ENCODE peak calls at places on chromosome 20, in eight cellular contexts. G, B, C, Z, J, X, E and M are unnamed samples.

GRCh38 chr20:45294659-45295058 is 12.0 kb upstream of the RBPJL start:
- DNase-seq in Z (no peak), J (no peak), B (no peak), E (no peak), G (no peak), C (no peak), X (no peak), M (no peak)

GRCh38 chr20:14245368-14245970 is 91.9 kb downstream of the FLRT3 start:
- DNase-seq in C (no peak), B (no peak), Z (no peak), J (no peak), G (no peak), E (no peak), X (no peak), M (no peak)

GRCh38 chr20:4787069-4787468 is 65.4 kb downstream of the PRND start:
- DNase-seq in C (peak), X (no peak), B (no peak), J (no peak), E (no peak), G (no peak), Z (no peak), M (peak)

GRCh38 chr20:43409041-43409913 is 48.4 kb upstream of the SRSF6 start:
- DNase-seq in B (peak), J (peak), E (no peak), G (peak), Z (no peak), X (no peak), C (no peak), M (peak)

GRCh38 chr20:47529840-47530239 is 28.2 kb downstream of the NCOA3 start:
- DNase-seq in G (no peak), J (no peak), Z (no peak), B (no peak), C (no peak), X (no peak), E (no peak), M (no peak)

GRCh38 chr20:38355161-38356012 is 9.1 kb downstream of the LBP start:
- DNase-seq in J (no peak), X (no peak), B (no peak), Z (no peak), G (no peak), E (no peak), C (no peak), M (no peak)

GRCh38 chr20:13873814-13874213 is 89.0 kb downstream of the NDUFAF5 start:
- DNase-seq in X (no peak), Z (no peak), G (no peak), B (no peak), J (no peak), E (no peak), C (no peak), M (no peak)

GRCh38 chr20:10090588-10091166 is 55.9 kb downstream of the ANKEF1 start:
- DNase-seq in J (peak), E (peak), X (no peak), C (peak), B (peak), Z (peak), G (peak), M (peak)

GRCh38 chr20:10823585-10823984 is 149.8 kb upstream of the JAG1 start:
- DNase-seq in B (no peak), E (no peak), X (no peak), G (no peak), J (peak), Z (no peak), C (no peak), M (no peak)

GRCh38 chr20:33411136-33411690 is 9.9 kb upstream of the CDK5RAP1 start:
- DNase-seq in X (no peak), Z (no peak), J (no peak), E (no peak), G (no peak), C (no peak), B (no peak), M (no peak)

GRCh38 chr20:37527638-37528441 is at the start of gene BLCAP:
- DNase-seq in C (peak), E (peak), G (peak), X (peak), B (peak), Z (peak), J (peak), M (peak)

GRCh38 chr20:24692429-24693190 is 223.2 kb downstream of the SYNDIG1 start:
- DNase-seq in E (peak), J (no peak), G (no peak), X (peak), Z (no peak), C (no peak), B (no peak), M (no peak)

GRCh38 chr20:6765469-6766058 is 1.9 kb upstream of the BMP2 start:
- DNase-seq in E (no peak), C (no peak), Z (peak), B (no peak), X (no peak), J (peak), G (peak), M (peak)

GRCh38 chr20:39850821-39851330 is 838.2 kb downstream of the MAFB start:
- DNase-seq in X (no peak), J (no peak), C (no peak), Z (no peak), G (no peak), E (no peak), B (no peak), M (no peak)

GRCh38 chr20:48404598-48404997 is 423.2 kb downstream of the PREX1 start:
- DNase-seq in J (peak), E (no peak), X (no peak), B (no peak), C (no peak), G (no peak), Z (no peak), M (no peak)

GRCh38 chr20:32449890-32450401 is 91.8 kb downstream of the ASXL1 start:
- DNase-seq in J (no peak), C (no peak), B (no peak), X (no peak), Z (peak), E (no peak), G (no peak), M (no peak)

GRCh38 chr20:36860811-36861624 is 14.9 kb upstream of the TLDC2 start:
- DNase-seq in C (no peak), G (no peak), B (no peak), Z (no peak), X (no peak), E (no peak), J (no peak), M (no peak)

GRCh38 chr20:51437182-51437923 is 105.2 kb downstream of the NFATC2 start:
- DNase-seq in E (no peak), Z (no peak), C (no peak), B (no peak), G (no peak), X (no peak), J (no peak), M (no peak)

GRCh38 chr20:3751664-3752385 is 15.7 kb downstream of the ADISSP start:
- DNase-seq in B (peak), G (no peak), E (peak), Z (peak), J (no peak), C (peak), X (no peak), M (peak)

GRCh38 chr20:23268792-23269354 is 81.7 kb upstream of the NXT1 start:
- DNase-seq in X (no peak), B (no peak), G (no peak), Z (no peak), J (peak), C (no peak), E (no peak), M (no peak)

GRCh38 chr20:14134004-14134403 is 138.7 kb downstream of the MACROD2 start:
- DNase-seq in B (no peak), Z (no peak), J (no peak), C (no peak), E (no peak), X (no peak), G (no peak), M (no peak)

GRCh38 chr20:32319100-32319499 is 39.0 kb upstream of the ASXL1 start:
- DNase-seq in C (no peak), X (no peak), B (no peak), J (no peak), G (no peak), E (no peak), Z (no peak), M (no peak)

GRCh38 chr20:44460795-44461141 is 14.9 kb upstream of the TTPAL start:
- DNase-seq in C (no peak), Z (peak), G (peak), J (peak), B (no peak), X (no peak), E (no peak), M (peak)

GRCh38 chr20:41423026-41423425 is 56.4 kb upstream of the EMILIN3 start:
- DNase-seq in G (no peak), X (no peak), C (no peak), B (no peak), J (no peak), Z (no peak), E (no peak), M (peak)

GRCh38 chr20:34948030-34948429 is 7.6 kb downstream of the GSS start:
- DNase-seq in X (no peak), G (no peak), E (no peak), J (no peak), C (no peak), B (no peak), Z (no peak), M (peak)

GRCh38 chr20:17480696-17481095 is 50.5 kb downstream of the BFSP1 start:
- DNase-seq in J (no peak), B (no peak), E (no peak), C (no peak), G (no peak), X (no peak), Z (no peak), M (no peak)

GRCh38 chr20:36792422-36792821 is 18.9 kb upstream of the DSN1 start:
- DNase-seq in G (peak), Z (peak), C (no peak), X (no peak), E (peak), J (peak), B (peak), M (peak)

GRCh38 chr20:14828459-14828858 is 491.0 kb upstream of the FLRT3 start:
- DNase-seq in G (no peak), X (no peak), Z (no peak), J (no peak), E (no peak), B (no peak), C (no peak), M (no peak)

GRCh38 chr20:24160563-24161355 is 172.2 kb upstream of the GGTLC1 start:
- DNase-seq in B (no peak), J (peak), G (peak), X (no peak), E (peak), C (no peak), Z (peak), M (no peak)

GRCh38 chr20:45253260-45253659 is 1.1 kb downstream of the SLPI start:
- DNase-seq in Z (no peak), G (no peak), C (no peak), E (peak), J (no peak), X (no peak), B (no peak), M (no peak)

GRCh38 chr20:32160341-32160740 is 47.2 kb downstream of the PLAGL2 start:
- DNase-seq in C (no peak), G (no peak), J (no peak), Z (no peak), X (no peak), B (no peak), E (no peak), M (no peak)

GRCh38 chr20:25058051-25058796 is at the start of gene ACSS1:
- DNase-seq in E (peak), Z (peak), G (peak), J (no peak), X (peak), B (no peak), C (no peak), M (peak)

GRCh38 chr20:50788045-50788867 is 6.6 kb upstream of the BCAS4 start:
- DNase-seq in E (no peak), Z (peak), G (no peak), X (no peak), C (no peak), B (no peak), J (peak), M (no peak)

GRCh38 chr20:44494266-44494665 is 18.6 kb downstream of the TTPAL start:
- DNase-seq in G (no peak), C (no peak), Z (no peak), X (no peak), J (no peak), E (no peak), B (no peak), M (no peak)

GRCh38 chr20:59318803-59319202 is 18.4 kb downstream of the EDN3 start:
- DNase-seq in E (no peak), C (no peak), X (no peak), Z (no peak), G (no peak), J (no peak), B (no peak), M (no peak)

GRCh38 chr20:59317332-59317731 is 16.9 kb downstream of the EDN3 start:
- DNase-seq in Z (no peak), C (no peak), G (no peak), B (no peak), X (no peak), J (no peak), E (no peak), M (no peak)

GRCh38 chr20:59314872-59315500 is 14.6 kb downstream of the EDN3 start:
- DNase-seq in G (no peak), J (no peak), B (no peak), X (no peak), Z (no peak), E (no peak), C (no peak), M (no peak)

GRCh38 chr20:59318201-59318790 is 17.9 kb downstream of the EDN3 start:
- DNase-seq in G (no peak), X (no peak), C (no peak), J (no peak), Z (peak), B (no peak), E (no peak), M (no peak)

DNA sequence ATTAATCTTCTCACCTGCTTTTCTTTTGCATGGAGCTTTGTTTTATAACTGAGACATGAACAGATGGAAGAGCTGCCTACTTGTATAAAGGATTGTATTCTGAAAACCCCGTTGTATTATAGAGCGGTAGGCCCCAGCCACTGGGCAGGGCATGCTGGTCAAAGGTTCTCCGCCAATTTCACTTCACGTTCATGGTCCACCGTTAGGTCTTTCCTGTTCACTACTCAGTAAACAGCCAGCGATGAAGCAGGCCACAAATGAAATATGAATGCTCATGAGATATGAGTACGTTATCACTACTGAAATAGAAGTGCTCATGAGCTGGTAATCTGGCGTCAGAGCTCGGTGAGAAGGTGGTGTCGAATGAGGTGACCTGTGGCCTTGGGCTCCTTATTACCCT is 16.5 kb downstream of the EDN3 start:
- DNase-seq in B (no peak), X (no peak), J (no peak), C (no peak), G (no peak), E (no peak), Z (no peak), M (no peak)
- TF ChIP-seq POLR2A in B (no peak), X (no peak), J (no peak), C (no peak), G (no peak), E (no peak), Z (no peak), M (no peak)

DNA sequence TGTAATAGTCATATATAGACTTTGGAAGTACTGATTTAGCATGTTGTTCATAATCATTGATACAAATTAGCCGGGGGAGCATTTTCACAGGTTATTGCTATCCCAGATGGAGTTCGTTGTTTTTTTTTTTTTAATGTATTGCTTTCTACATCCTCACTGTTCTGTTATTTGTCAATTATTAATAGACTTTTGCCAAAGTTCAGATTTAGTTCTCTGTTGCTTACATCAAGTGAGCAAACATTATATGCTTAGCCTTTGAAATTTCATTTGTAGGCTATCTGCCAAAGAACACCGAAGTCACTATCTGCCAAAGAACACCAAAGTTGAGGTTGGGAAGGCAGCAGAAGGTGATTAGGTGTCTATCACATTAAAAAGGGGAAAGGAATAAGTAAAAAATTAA is at the start of gene HAO1:
- DNase-seq in X (no peak), C (no peak), E (no peak), G (no peak), Z (peak), J (peak), B (no peak), M (no peak)
- TF ChIP-seq POLR2A in X (no peak), C (no peak), E (no peak), G (no peak), Z (no peak), J (no peak), B (no peak), M (no peak)

GRCh38 chr20:49601153-49601924 is 33.4 kb upstream of the PTGIS start:
- DNase-seq in Z (no peak), C (no peak), B (no peak), X (no peak), G (no peak), E (no peak), J (no peak), M (no peak)
- TF ChIP-seq POLR2A in Z (no peak), C (no peak), B (no peak), X (no peak), G (no peak), E (no peak), J (no peak), M (no peak)

GRCh38 chr20:53328956-53329355 is 264.7 kb downstream of the ZNF217 start:
- DNase-seq in J (no peak), E (no peak), Z (no peak), B (no peak), C (no peak), G (no peak), X (no peak), M (no peak)
- TF ChIP-seq POLR2A in J (no peak), E (no peak), Z (no peak), B (no peak), C (no peak), G (no peak), X (no peak), M (no peak)

DNA sequence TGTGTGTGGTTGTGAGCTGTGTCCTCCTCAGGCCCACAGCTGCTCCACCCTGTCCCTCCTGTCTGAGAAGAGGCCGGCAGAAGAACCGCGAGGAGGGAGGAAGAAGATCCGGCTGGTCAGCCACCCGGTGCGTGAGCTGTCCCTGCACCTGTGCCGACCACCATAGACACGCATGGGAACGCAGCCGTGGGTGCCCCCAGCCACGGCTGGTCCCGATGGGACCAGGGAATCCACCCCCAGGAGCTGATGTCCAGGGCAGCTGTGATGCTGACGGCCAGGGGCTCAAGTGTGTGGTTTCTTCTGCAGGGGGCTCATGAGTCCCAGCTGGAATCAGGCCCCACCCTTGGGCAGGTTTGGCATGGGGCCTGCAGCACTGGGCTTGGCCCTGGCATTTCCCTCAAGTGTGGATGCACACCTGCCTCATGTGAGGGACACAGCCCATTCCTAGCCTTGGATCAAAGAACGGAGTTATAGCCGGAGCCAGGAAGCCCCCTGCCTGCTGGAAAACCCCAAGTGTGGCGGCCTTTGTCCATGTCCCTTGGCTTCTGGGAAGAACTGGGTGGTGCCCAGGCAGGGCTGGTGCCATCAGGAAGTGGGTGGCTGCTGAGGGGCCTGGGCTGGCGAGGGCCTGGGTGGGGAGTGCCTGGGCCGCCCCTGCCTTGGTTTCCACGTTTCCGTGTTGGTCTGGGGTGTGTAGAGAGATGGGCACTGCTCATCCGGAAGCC is 4.6 kb upstream of the TNFRSF6B start:
- DNase-seq in Z (no peak), X (no peak), C (no peak), J (no peak), B (no peak), G (no peak), E (no peak), M (no peak)
- TF ChIP-seq POLR2A in Z (no peak), X (no peak), C (no peak), J (no peak), B (no peak), G (no peak), E (no peak), M (no peak)

GRCh38 chr20:57441510-57442154 is 50.4 kb downstream of the RBM38 start:
- DNase-seq in B (no peak), X (no peak), C (no peak), G (no peak), E (no peak), Z (no peak), J (no peak), M (no peak)

GRCh38 chr20:57439993-57440392 is 48.8 kb downstream of the RBM38 start:
- DNase-seq in C (no peak), X (no peak), B (no peak), Z (no peak), J (no peak), G (no peak), E (no peak), M (no peak)

GRCh38 chr20:57439432-57439831 is 48.2 kb downstream of the RBM38 start:
- DNase-seq in J (no peak), Z (peak), E (peak), G (no peak), C (no peak), X (peak), B (no peak), M (no peak)

GRCh38 chr20:57442160-57442887 is 51.1 kb downstream of the RBM38 start:
- DNase-seq in X (no peak), Z (no peak), E (no peak), C (no peak), J (no peak), B (no peak), G (no peak), M (no peak)

DNA sequence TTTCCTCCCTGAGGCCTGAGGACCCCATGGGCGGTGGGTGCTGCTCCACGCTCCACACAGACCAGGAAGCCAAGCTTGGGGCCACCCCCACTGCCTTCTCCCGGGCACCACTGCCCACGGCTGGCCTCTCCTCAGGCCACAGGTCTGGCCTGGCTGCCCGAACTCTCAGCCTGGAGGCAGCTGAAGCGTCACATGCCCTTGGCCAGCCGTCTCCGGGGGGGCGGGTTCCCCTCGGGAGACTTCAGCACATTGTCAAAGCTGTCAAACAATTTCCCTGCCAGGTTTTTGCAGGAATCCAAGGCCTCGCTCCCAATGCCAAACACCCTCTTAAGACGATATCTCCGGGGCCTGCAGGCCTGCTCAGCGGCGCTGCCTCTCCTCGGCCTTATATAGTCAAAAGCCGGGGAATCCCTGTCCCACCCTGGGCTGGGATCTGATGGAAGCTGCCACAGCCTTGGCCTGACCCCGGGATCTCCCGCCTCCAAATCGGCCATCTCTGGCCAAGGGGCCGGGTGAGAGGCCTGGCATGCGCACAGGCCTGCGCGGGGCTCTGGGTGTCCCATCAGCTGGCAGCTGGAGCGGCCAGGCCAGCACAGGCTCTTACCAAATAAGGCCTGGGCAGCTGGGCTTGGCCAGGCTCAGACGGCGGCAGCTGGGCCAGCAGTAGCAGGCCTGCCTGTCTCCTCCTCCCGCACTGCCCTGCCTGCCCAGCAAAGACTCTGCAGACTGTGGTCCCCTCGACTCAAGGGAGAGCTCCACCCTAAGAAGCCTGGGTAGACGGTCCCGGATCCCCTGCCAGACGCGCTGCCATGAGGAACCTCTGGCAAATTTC is 49.7 kb downstream of the RBM38 start:
- DNase-seq in E (peak), B (no peak), J (no peak), G (no peak), X (peak), C (peak), Z (peak), M (no peak)
- TF ChIP-seq POLR2A in E (no peak), B (no peak), J (no peak), G (no peak), X (no peak), C (no peak), Z (peak), M (no peak)

GRCh38 chr20:63372971-63373885 is 12.1 kb upstream of the CHRNA4 start:
- DNase-seq in J (no peak), X (no peak), B (no peak), G (no peak), C (no peak), Z (no peak), E (no peak), M (no peak)
- TF ChIP-seq POLR2A in J (no peak), X (no peak), B (no peak), G (no peak), C (no peak), Z (no peak), E (no peak), M (no peak)